ENCODE peak calls at places on chromosomes 6 and 20, in six cellular contexts. H is prostate gland, D is fibroblast of the aortic adventitia, C is fibroblast of lung, U is transverse colon, N is esophagus muscularis mucosa. K is an unnamed sample.

GRCh38 chr20:38165966-38166706 is 1.1 kb upstream of the TGM2 start:
- DNase-seq in D (peak), H (no peak), U (no peak), C (no peak), N (no peak), K (no peak)

GRCh38 chr20:63154395-63154794 is 61.5 kb downstream of the YTHDF1 start:
- DNase-seq in N (no peak), C (no peak), H (no peak), U (no peak), D (no peak), K (no peak)

GRCh38 chr20:46145646-46146045 is 27.5 kb downstream of the CD40 start:
- DNase-seq in D (no peak), C (no peak), U (no peak), H (no peak), N (no peak), K (no peak)

GRCh38 chr6:117840541-117840983 is 66.5 kb upstream of the SLC35F1 start:
- DNase-seq in U (no peak), H (peak), N (no peak), D (peak), C (peak), K (no peak)

GRCh38 chr20:49821850-49822249 is 9.2 kb downstream of the SLC9A8 start:
- DNase-seq in C (peak), D (peak), N (no peak), H (no peak), U (no peak), K (no peak)

GRCh38 chr6:82906951-82907350 is 158.7 kb downstream of the UBE3D start:
- DNase-seq in C (peak), D (peak), N (no peak), H (no peak), U (no peak), K (no peak)

GRCh38 chr6:2531426-2532208 is 219.1 kb downstream of the MYLK4 start:
- DNase-seq in N (no peak), C (peak), U (no peak), D (peak), H (no peak), K (no peak)

GRCh38 chr20:34806255-34806654 is 19.2 kb downstream of the NCOA6 start:
- DNase-seq in H (no peak), U (no peak), N (no peak), D (no peak), C (no peak), K (no peak)

GRCh38 chr20:63298731-63299312 is 5.8 kb downstream of the COL20A1 start:
- DNase-seq in H (no peak), U (no peak), D (no peak), N (no peak), C (no peak), K (no peak)

GRCh38 chr6:167005350-167006159 is 6.4 kb downstream of the CEP43 start:
- DNase-seq in C (no peak), N (no peak), H (no peak), U (peak), D (peak), K (no peak)

GRCh38 chr6:2959909-2960719 is 11.3 kb downstream of the SERPINB6 start:
- DNase-seq in H (peak), C (peak), N (no peak), D (peak), U (no peak), K (no peak)

GRCh38 chr20:24665196-24665595 is 195.8 kb downstream of the SYNDIG1 start:
- DNase-seq in N (no peak), C (no peak), D (no peak), U (peak), H (no peak), K (no peak)

GRCh38 chr6:53044071-53044470 is 21.1 kb upstream of the FBXO9 start:
- DNase-seq in H (no peak), C (peak), D (peak), U (no peak), N (no peak), K (no peak)

GRCh38 chr20:19621072-19621471 is 137.0 kb upstream of the RIN2 start:
- DNase-seq in C (no peak), U (no peak), D (no peak), H (no peak), N (no peak), K (no peak)

GRCh38 chr6:33004940-33005339 is 4.5 kb downstream of the HLA-DOA start:
- DNase-seq in D (no peak), N (no peak), H (no peak), C (no peak), U (no peak), K (no peak)

GRCh38 chr6:31718294-31718693 is 3.1 kb downstream of the LY6G6D start:
- DNase-seq in U (peak), D (no peak), H (peak), C (no peak), N (no peak), K (no peak)

GRCh38 chr6:116456927-116457326 is 4.2 kb upstream of the CALHM6 start:
- DNase-seq in D (no peak), H (no peak), N (no peak), U (no peak), C (no peak), K (no peak)

GRCh38 chr20:50977066-50978045 is 18.7 kb downstream of the MOCS3 start:
- DNase-seq in C (no peak), U (no peak), D (no peak), H (no peak), N (no peak), K (no peak)

GRCh38 chr6:158042245-158042798 is 60.7 kb downstream of the SYNJ2 start:
- DNase-seq in D (peak), C (peak), U (no peak), N (no peak), H (peak), K (peak)

GRCh38 chr6:28884423-28885148 is 39.2 kb downstream of the TRIM27 start:
- DNase-seq in N (no peak), H (no peak), C (no peak), D (no peak), U (no peak), K (no peak)

GRCh38 chr6:48135352-48136084 is 24.5 kb upstream of the PTCHD4 start:
- DNase-seq in C (peak), D (peak), U (no peak), N (no peak), H (no peak), K (no peak)

GRCh38 chr6:18302561-18303439 is 38.5 kb upstream of the DEK start:
- DNase-seq in D (peak), U (no peak), H (no peak), N (no peak), C (peak), K (peak)

GRCh38 chr6:123803456-123803861 is 206 bp upstream of the NKAIN2 start:
- DNase-seq in U (no peak), H (no peak), N (no peak), D (no peak), C (no peak), K (no peak)
- TF ChIP-seq CTCF in U (no peak), H (no peak), N (no peak), D (no peak), C (no peak), K (no peak)

GRCh38 chr6:72564231-72564630 is 57.6 kb upstream of the KCNQ5 start:
- DNase-seq in U (no peak), C (no peak), H (no peak), N (no peak), D (no peak), K (no peak)

GRCh38 chr6:72559067-72559466 is 62.8 kb upstream of the KCNQ5 start:
- DNase-seq in H (no peak), N (no peak), C (no peak), U (no peak), D (no peak), K (no peak)

GRCh38 chr6:72561629-72562028 is 60.2 kb upstream of the KCNQ5 start:
- DNase-seq in C (no peak), H (no peak), N (no peak), D (no peak), U (no peak), K (no peak)

DNA sequence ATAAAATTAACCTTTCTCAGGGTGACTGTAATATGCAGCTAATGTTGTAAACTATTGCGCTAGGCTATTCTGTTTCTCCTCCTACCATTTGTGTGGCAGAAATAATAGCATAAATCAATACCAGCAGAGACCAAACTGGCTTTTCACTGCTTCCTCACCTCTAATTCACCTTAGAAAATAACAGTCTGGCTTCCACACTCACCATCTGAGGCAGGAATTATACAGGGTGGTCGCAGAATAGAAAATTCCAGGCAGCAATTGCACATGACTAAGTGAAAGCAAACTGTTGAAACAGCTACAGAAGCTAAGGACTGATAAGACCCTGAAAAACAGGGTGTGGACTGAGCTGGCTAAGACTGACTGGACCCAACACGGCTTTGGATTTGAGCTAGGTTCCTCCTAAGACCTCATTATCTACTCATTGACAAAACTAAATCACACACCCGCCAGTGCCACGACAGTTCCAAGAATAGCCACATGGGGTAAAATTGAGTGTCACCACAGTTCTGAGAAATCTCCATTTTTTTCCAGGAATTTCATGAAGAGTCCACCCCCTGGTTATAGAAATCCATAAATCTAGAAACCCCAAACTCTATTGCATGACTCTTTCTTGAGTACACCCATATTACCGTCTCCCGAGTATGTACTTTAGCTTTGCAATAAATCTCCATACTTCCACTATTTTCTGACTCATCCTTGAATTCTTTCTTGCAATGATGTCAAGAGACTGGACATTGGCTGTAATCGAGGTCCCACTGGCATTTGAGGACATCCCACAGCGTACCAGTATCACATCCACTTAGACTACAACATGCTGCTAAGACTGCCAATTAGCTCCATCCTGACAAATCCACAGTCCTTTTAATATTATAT is 60.9 kb upstream of the KCNQ5 start:
- DNase-seq in C (peak), H (no peak), U (no peak), D (peak), N (no peak), K (no peak)
- TF ChIP-seq CTCF in C (no peak), H (no peak), U (no peak), D (peak), N (no peak), K (no peak)

DNA sequence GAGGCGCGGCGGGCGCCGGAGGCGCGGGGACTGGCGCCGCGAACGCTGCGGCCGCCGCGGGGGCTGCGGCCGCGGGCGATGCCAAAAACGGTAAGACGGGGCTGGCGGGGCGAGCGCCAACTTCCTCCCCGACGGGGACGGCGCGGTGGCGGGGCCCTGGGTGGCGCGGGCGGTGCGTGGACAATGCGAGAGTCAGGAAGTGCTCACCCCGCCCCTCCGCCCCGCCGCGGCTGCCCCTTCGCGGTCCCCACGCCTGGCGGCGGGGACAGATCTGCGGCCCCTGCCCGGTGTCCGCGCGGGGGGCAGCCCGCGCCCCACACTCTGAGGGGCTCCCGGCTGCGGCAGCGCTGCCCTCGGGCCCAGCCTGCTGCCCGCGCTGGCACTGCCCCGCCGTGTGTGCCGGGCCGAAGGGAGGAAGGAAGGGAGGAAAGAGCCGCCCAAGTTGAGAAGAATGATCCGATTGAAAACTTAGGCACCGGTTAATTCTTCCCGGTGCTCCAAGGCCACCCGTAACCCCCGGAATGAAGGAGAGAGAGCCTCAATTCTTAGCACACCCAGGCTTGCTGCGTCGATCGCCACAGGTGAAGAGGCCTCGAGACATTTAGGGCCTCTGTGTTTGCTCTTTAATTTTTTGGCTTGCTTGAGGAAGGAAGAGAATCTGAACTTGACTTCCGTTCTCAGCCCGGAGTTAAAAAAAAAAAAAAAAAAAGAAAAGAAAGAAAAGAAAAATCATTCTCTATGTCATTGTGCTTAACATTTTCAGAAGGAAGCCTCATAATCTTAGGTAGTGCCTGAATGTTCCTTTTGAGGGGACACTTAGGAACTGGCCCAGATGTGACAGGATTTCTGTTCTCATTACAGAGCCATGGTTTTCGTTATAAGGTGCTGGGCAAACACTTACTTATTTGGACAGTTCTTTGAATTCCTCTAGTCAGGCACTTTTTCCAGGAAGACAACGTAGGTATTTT is 982 bp downstream of the HECA start:
- DNase-seq in D (peak), N (no peak), H (peak), U (peak), C (peak), K (peak)
- TF ChIP-seq CTCF in D (no peak), N (peak), H (peak), U (no peak), C (no peak), K (peak)

DNA sequence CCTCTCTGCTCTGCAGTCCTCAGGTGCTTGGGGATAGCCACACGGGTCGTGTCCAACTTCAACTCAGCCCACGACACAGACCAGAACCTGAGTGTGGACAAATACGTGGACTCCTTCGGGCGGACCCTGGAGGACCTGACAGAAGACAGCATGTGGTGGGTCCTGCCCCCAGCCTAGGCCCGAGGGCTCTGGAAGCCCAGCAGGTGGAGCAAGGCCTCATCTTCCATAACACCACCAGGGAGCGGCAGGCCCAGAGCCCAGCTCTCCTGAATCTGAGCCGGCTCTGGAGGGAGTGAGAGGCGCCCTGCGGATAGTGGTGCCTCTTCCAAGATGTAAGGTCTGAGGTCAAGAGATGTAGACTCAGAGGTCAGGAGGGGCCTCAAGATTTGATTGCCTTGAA is 19.6 kb downstream of the TGM6 start:
- DNase-seq in N (no peak), C (no peak), H (no peak), D (no peak), U (no peak), K (peak)
- TF ChIP-seq CTCF in N (no peak), C (no peak), H (no peak), D (no peak), U (no peak), K (no peak)

GRCh38 chr6:1524040-1524480 is 85.7 kb upstream of the FOXC1 start:
- DNase-seq in D (peak), N (no peak), U (peak), H (peak), C (peak), K (peak)

GRCh38 chr6:1527098-1527497 is 82.6 kb upstream of the FOXC1 start:
- DNase-seq in U (peak), D (peak), C (peak), N (no peak), H (peak), K (no peak)

GRCh38 chr6:1522779-1523178 is 86.9 kb upstream of the FOXC1 start:
- DNase-seq in H (no peak), D (no peak), C (no peak), N (no peak), U (no peak), K (no peak)

GRCh38 chr6:1526689-1527088 is 83.0 kb upstream of the FOXC1 start:
- DNase-seq in H (no peak), U (no peak), N (no peak), C (no peak), D (peak), K (no peak)

DNA sequence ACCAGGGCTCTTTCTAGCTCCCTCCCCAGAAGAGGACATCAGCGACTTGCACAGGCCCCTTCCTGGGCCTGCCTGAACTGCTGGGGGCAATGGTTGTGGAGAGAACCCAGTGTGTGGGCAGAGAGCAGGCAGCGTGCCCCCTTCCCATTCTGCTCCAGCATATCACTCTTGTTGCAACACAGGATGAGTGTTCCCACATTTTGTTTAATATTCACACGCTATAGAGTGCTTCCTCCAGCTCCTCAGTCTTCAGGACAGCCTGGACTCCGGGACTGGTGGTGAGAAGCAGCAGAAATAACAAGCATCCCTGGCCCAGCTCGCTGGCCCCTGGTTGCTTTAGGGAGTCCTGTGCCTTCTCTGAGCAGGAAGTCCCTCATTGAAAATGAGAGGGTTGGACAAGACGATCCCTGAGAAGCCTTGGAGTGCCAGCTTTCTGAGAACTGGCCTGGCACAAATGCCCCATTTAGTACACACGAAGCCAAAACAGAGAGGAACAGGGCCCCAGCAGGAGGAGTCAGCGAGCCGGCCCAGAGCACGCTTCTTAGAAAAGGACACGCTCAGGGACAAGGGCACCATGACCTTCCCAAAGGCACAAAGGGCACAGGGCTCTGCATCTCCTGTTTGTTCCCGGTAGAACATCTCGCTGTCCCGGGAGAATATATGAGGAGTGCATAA is 84.2 kb upstream of the FOXC1 start:
- DNase-seq in N (no peak), H (no peak), U (no peak), D (no peak), C (no peak), K (no peak)
- TF ChIP-seq CTCF in N (no peak), H (no peak), U (no peak), D (no peak), C (no peak), K (no peak)